ENCODE peak calls at places on chromosome 19, in six cellular contexts. U, I, L, S, V and P are unnamed samples.

GRCh38 chr19:42442833-42443232 is at the start of gene CXCL17:
- DNase-seq in U (no peak), I (no peak), L (no peak), S (no peak), V (no peak), P (no peak)

GRCh38 chr19:40400521-40400920 is 10.5 kb upstream of the HIPK4 start:
- DNase-seq in U (no peak), I (no peak), L (no peak), S (no peak), V (no peak), P (no peak)

GRCh38 chr19:1355974-1356865 is 27.5 kb upstream of the NDUFS7 start:
- DNase-seq in U (no peak), I (no peak), L (no peak), S (no peak), V (no peak), P (no peak)

GRCh38 chr19:3983542-3983914 is 1.7 kb downstream of the EEF2 start:
- DNase-seq in U (no peak), I (no peak), L (no peak), S (no peak), V (peak), P (no peak)

GRCh38 chr19:31357315-31357673 is 8.1 kb upstream of the TSHZ3 start:
- DNase-seq in U (no peak), I (no peak), L (no peak), S (no peak), V (no peak), P (no peak)

GRCh38 chr19:1399079-1399478 is 2.3 kb downstream of the GAMT start:
- DNase-seq in U (no peak), I (no peak), L (no peak), S (no peak), V (no peak), P (no peak)

GRCh38 chr19:46616631-46617322 is 8.1 kb downstream of the PTGIR start:
- DNase-seq in U (peak), I (no peak), L (peak), S (no peak), V (peak), P (peak)

GRCh38 chr19:18310966-18311365 is 11.9 kb downstream of the LSM4 start:
- DNase-seq in U (no peak), I (no peak), L (no peak), S (no peak), V (no peak), P (no peak)

GRCh38 chr19:35143231-35143715 is at the start of gene FXYD7:
- DNase-seq in U (no peak), I (no peak), L (no peak), S (no peak), V (peak), P (no peak)

GRCh38 chr19:17448190-17448967 is at the start of gene TMEM221:
- DNase-seq in U (peak), I (no peak), L (no peak), S (no peak), V (peak), P (no peak)

GRCh38 chr19:970695-971094 is 13.4 kb upstream of the WDR18 start:
- DNase-seq in U (peak), I (no peak), L (no peak), S (no peak), V (peak), P (no peak)

GRCh38 chr19:35585844-35586243 is at the start of gene PMIS2:
- DNase-seq in U (peak), I (no peak), L (no peak), S (peak), V (peak), P (no peak)

GRCh38 chr19:54606891-54607781 is 13.7 kb downstream of the LILRA1 start:
- DNase-seq in U (no peak), I (peak), L (no peak), S (no peak), V (no peak), P (no peak)

GRCh38 chr19:48379058-48379457 is 12.3 kb downstream of the KDELR1 start:
- DNase-seq in U (no peak), I (no peak), L (no peak), S (no peak), V (no peak), P (no peak)

GRCh38 chr19:7715671-7716070 is 13.7 kb upstream of the FCER2 start:
- DNase-seq in U (no peak), I (no peak), L (no peak), S (no peak), V (no peak), P (no peak)
- TF ChIP-seq SIN3A in U (no peak), I (no peak), L (no peak), S (no peak), V (no peak), P (no peak)

GRCh38 chr19:29645491-29645867 is 19.8 kb upstream of the PLEKHF1 start:
- DNase-seq in U (no peak), I (no peak), L (no peak), S (no peak), V (no peak), P (no peak)
- TF ChIP-seq YY1 in U (no peak), I (no peak), L (no peak), S (no peak), V (no peak), P (no peak)

GRCh38 chr19:13847900-13848677 is 28.8 kb upstream of the NANOS3 start:
- DNase-seq in U (no peak), I (no peak), L (no peak), S (no peak), V (peak), P (no peak)

GRCh38 chr19:13848811-13849241 is 28.1 kb upstream of the NANOS3 start:
- DNase-seq in U (peak), I (no peak), L (no peak), S (no peak), V (no peak), P (no peak)

GRCh38 chr19:13846533-13847032 is 30.4 kb upstream of the NANOS3 start:
- DNase-seq in U (peak), I (peak), L (peak), S (no peak), V (peak), P (peak)

GRCh38 chr19:13849277-13849676 is 27.7 kb upstream of the NANOS3 start:
- DNase-seq in U (no peak), I (no peak), L (no peak), S (no peak), V (no peak), P (no peak)

DNA sequence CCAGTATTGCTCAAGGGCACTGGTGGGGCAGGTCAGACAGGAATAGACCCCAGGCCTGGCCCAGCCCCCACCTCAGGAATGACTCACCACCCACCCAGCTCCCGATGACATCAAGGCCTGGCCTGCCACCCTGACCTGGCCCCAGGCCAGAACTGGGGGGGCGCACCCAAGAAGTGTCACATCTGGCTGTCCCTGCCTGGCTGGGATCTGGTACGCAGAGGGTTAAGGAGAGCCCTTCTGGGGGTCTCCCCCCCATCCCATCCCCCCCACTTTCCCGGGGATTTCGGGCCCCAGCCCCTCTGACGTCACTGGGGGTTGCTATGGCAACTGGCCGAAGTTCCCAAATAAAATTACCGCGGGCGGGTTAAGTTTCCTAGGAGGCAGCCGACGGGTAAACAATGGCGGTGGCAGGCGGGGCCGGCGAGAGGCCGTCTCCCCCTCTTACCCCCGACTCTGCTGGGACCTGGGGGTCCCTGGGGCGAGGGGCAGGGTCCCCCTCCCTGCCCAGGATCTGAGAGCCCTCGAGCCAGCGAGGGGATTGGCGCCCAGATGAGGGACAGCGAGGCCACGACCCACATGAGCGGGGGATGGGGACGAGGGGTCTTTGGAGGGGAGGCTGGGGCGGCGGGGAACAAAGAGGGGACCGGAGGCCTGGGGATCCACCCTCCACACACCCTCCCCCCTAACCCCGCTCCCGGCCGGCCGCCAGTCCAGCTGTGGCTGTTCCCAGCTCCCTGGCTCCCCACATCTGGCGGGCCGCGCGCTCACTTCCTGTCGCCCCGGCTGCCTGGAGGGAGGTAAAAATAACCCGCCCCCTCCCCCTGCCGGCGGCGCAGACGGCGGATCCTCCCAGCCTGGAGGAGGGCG is 29.7 kb upstream of the NANOS3 start:
- DNase-seq in U (peak), I (no peak), L (peak), S (no peak), V (peak), P (peak)
- TF ChIP-seq SIN3A in U (no peak), I (no peak), L (no peak), S (no peak), V (no peak), P (no peak)

GRCh38 chr19:50172726-50173125 is 9.6 kb upstream of the IZUMO2 start:
- DNase-seq in U (no peak), I (no peak), L (no peak), S (no peak), V (no peak), P (no peak)
- TF ChIP-seq YY1 in U (no peak), I (no peak), L (no peak), S (no peak), V (no peak), P (no peak)

GRCh38 chr19:13849991-13850909 is 26.7 kb upstream of the NANOS3 start:
- DNase-seq in U (peak), I (no peak), L (peak), S (no peak), V (peak), P (no peak)

GRCh38 chr19:13856530-13856929 is 20.4 kb upstream of the NANOS3 start:
- DNase-seq in U (peak), I (no peak), L (no peak), S (no peak), V (no peak), P (no peak)

GRCh38 chr19:13850910-13851753 is 25.8 kb upstream of the NANOS3 start:
- DNase-seq in U (peak), I (no peak), L (peak), S (no peak), V (peak), P (peak)
- TF ChIP-seq SIN3A in U (no peak), I (no peak), L (peak), S (no peak), V (peak), P (no peak)

GRCh38 chr19:2503521-2504109 is 27.7 kb downstream of the GADD45B start:
- DNase-seq in U (peak), I (no peak), L (no peak), S (no peak), V (no peak), P (peak)
- TF ChIP-seq YY1 in U (no peak), I (no peak), L (no peak), S (no peak), V (no peak), P (peak)